ENCODE peak calls at places on chromosomes 12 and 14, in ten cellular contexts. V is cardiac fibroblast, P is heart left ventricle, L is Panc1, X is esophagus squamous epithelium, C is right atrium auricular region, B is NB4, H is right lobe of liver, J is kidney, Q is Peyer's patch. M is an unnamed sample.

GRCh38 chr12:46084666-46085631 is 94.6 kb upstream of the SCAF11 start:
- DNase-seq in V (no peak), P (no peak), L (no peak), X (no peak), C (no peak), B (no peak), H (no peak), J (no peak), Q (no peak), M (no peak)

GRCh38 chr14:50229646-50230045 is 1.7 kb downstream of the SOS2 start:
- DNase-seq in V (no peak), P (no peak), L (no peak), X (no peak), C (no peak), B (peak; percentile 7), H (no peak), J (no peak), Q (no peak), M (no peak)

GRCh38 chr12:46342562-46343033 is 30.0 kb downstream of the SLC38A2 start:
- DNase-seq in V (peak; percentile 57), P (no peak), L (no peak), X (no peak), C (no peak), B (peak; percentile 60), H (no peak), J (no peak), Q (peak; percentile 58), M (peak; percentile 50)

GRCh38 chr12:83573676-83574075 is 887.0 kb downstream of the TMTC2 start:
- DNase-seq in V (peak; percentile 4), P (no peak), L (no peak), X (no peak), C (no peak), B (peak; percentile 62), H (no peak), J (no peak), Q (no peak), M (peak; percentile 75)

GRCh38 chr14:25841226-25841625 is 756.6 kb downstream of the NOVA1 start:
- DNase-seq in V (no peak), P (no peak), L (no peak), X (no peak), C (no peak), B (no peak), H (no peak), J (no peak), Q (no peak), M (peak; percentile 68)

GRCh38 chr14:99234366-99234765 is 37.6 kb downstream of the BCL11B start:
- DNase-seq in V (no peak), P (no peak), L (no peak), X (no peak), C (no peak), B (no peak), H (no peak), J (no peak), Q (no peak), M (no peak)

GRCh38 chr12:8662592-8662991 is at the start of gene MFAP5:
- DNase-seq in V (peak; percentile 75), P (peak; percentile 34), L (no peak), X (no peak), C (peak; percentile 62), B (no peak), H (no peak), J (no peak), Q (no peak), M (peak; percentile 76)

GRCh38 chr14:65302571-65303184 is 109.9 kb upstream of the FUT8 start:
- DNase-seq in V (peak; percentile 7), P (no peak), L (no peak), X (no peak), C (no peak), B (no peak), H (no peak), J (no peak), Q (no peak), M (no peak)

GRCh38 chr12:128820723-128821432 is 2.9 kb downstream of the SLC15A4 start:
- DNase-seq in V (no peak), P (peak; percentile 80), L (no peak), X (peak; percentile 25), C (no peak), B (peak; percentile 53), H (peak; percentile 70), J (no peak), Q (peak; percentile 88), M (no peak)

GRCh38 chr14:30768791-30769190 is 105.6 kb upstream of the COCH start:
- DNase-seq in V (no peak), P (no peak), L (no peak), X (no peak), C (no peak), B (no peak), H (no peak), J (no peak), Q (no peak), M (no peak)

GRCh38 chr12:9798008-9798619 is 29.2 kb upstream of the KLRF1 start:
- DNase-seq in V (peak; percentile 65), P (no peak), L (peak; percentile 75), X (peak; percentile 5), C (no peak), B (peak; percentile 78), H (no peak), J (no peak), Q (peak; percentile 81), M (peak; percentile 39)
- TF ChIP-seq CTCF in V (peak; percentile 59), P (peak; percentile 38), L (peak; percentile 74), X (peak; percentile 50), C (no peak), B (peak; percentile 38), H (peak; percentile 31), J (peak; percentile 76), Q (peak; percentile 23), M (peak; percentile 27)

DNA sequence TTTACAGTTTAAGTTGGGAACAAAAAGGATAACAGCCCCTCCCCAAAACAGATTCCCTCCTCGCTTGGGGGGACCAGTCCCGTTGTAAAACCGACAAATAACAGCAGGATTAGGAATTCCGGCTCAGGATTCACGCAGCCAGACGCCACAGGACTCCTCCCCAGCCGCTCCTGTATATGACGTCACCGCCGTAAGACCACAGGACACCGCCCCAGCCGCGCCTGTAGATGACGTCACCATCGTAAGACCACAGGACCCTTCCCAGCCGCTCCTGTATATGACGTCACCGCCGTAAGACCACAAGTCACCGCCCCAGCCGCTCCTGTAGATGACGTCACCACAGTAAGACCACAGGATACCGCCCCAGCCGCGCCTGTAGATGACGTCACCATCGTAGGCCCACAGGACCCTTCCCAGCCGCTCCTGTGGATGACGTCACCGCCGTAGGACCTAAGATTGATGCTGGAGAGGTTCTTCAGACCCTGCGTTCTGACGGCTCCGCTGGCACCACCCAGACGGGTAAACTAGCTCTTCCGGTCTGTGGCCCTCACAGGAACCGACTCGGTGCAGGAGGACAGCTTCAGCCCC is 44.0 kb upstream of the FBRSL1 start:
- DNase-seq in V (peak; percentile 80), P (peak; percentile 62), L (peak; percentile 83), X (no peak), C (peak; percentile 59), B (peak; percentile 99), H (peak; percentile 56), J (peak; percentile 85), Q (peak; percentile 77), M (peak; percentile 92)
- H3K4me3 ChIP-seq in V (peak overlapping the region; percentile 36), P (peak overlapping the region; percentile 5), L (peak overlapping the region; percentile 88), X (peak overlapping the region; percentile 55), C (peak overlapping the region; percentile 35), B (peak overlapping the region; percentile 90), H (no peak overlapping the region), J (no peak overlapping the region), Q (peak overlapping the region; percentile 31), M (peak overlapping the region; percentile 55)

DNA sequence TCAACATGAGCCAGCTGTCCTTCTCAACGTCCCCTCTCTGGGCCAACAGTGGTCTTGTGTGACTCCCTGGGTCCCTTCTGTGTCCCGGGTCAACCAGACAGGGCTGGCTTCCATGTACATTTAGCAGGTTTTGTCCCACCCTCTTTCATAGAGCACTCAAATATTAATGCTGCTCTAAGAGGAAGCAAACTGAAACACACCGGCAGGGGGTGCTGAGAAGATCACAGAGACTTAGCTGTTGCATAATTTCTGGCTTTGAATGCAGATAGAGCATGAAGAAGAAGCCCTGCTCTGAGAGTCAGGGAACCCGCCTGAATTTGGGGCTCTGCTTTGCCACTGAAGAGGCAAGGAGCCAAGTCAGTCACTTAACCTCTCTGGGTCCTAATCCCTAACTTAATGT is 138.7 kb downstream of the ESRRB start:
- DNase-seq in V (peak; percentile 5), P (no peak), L (no peak), X (no peak), C (no peak), B (peak; percentile 69), H (no peak), J (no peak), Q (no peak), M (peak; percentile 9)
- TF ChIP-seq CTCF in V (no peak), P (no peak), L (peak; percentile 30), X (peak; percentile 40), C (no peak), B (peak; percentile 68), H (peak; percentile 26), J (no peak), Q (no peak), M (no peak)

GRCh38 chr14:104986487-104987164 is 1.0 kb downstream of the CLBA1 start:
- DNase-seq in V (no peak), P (no peak), L (no peak), X (no peak), C (no peak), B (no peak), H (peak; percentile 51), J (peak; percentile 73), Q (no peak), M (no peak)
- H3K4me3 ChIP-seq in V (peak overlapping the region; percentile 66), P (peak overlapping the region; percentile 62), L (peak overlapping the region; percentile 63), X (peak overlapping the region; percentile 99), C (peak overlapping the region; percentile 72), B (peak overlapping the region; percentile 52), H (peak overlapping the region; percentile 80), J (peak overlapping the region; percentile 57), Q (peak overlapping the region; percentile 80), M (peak overlapping the region; percentile 67)

DNA sequence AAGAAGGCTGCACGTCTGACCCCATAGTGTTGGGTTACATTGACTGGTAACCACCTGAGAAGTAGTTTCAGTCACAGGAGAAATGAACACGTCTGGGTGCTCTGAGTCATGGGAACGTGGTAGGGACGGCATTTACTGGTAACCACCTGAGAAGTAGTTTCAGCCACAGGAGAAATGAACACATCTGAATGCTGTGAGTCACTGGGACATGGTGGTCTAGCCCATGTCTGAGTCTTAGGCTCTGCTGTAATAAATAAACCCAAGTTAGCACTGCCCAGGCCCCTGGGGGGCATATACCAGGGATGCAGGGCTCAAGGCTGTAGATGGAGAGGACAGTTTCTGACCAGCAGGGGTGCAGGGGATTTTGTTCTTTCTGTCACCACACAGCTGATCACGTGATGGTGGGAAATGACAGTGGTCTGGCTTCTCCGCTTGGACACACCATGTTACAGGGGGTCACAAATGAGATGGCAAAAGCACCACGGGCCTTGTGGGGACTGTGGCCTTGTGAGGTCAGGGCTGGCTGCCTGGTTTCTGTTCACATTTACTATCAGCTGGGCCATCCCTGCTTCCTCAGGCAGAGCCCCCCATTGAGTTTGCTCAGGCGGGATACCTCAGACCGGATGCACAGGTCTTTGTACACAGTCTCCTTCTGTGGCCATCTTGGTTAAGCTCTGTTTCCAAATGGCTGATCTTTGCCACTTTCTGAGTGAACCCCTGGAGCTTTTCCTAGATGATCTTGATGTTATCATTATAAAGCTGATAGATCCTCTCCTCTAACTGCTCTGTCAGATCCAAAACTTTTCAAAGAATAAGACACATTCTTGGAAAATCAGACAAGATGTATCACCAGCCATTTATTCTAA is 9.8 kb upstream of the C12orf42 start:
- DNase-seq in V (no peak), P (no peak), L (no peak), X (no peak), C (no peak), B (no peak), H (no peak), J (no peak), Q (no peak), M (no peak)
- TF ChIP-seq CTCF in V (no peak), P (no peak), L (no peak), X (no peak), C (no peak), B (no peak), H (no peak), J (no peak), Q (no peak), M (no peak)